ENCODE peak calls at places on chromosomes 1 and 21, in eight cellular contexts. V is aorta, F is hepatocyte, G is heart left ventricle, S is mesenchymal stem cell, I is right cardiac atrium, J is stomach, P is A549. Q is an unnamed sample.

GRCh38 chr21:19853709-19854575 is 1144.3 kb upstream of the NCAM2 start:
- DNase-seq in F (peak; percentile 5), V (no peak), P (no peak), G (no peak), I (no peak), S (no peak), J (no peak), Q (no peak)

GRCh38 chr1:84037758-84038611 is 39.1 kb upstream of the TTLL7 start:
- DNase-seq in P (no peak), I (no peak), F (no peak), S (no peak), V (no peak), G (no peak), J (no peak), Q (no peak)

GRCh38 chr1:42730988-42731387 is 9.0 kb downstream of the CLDN19 start:
- DNase-seq in J (no peak), S (no peak), I (no peak), V (no peak), F (no peak), G (no peak), P (no peak), Q (no peak)

GRCh38 chr1:41936107-41936506 is 17.4 kb upstream of the HIVEP3 start:
- DNase-seq in P (no peak), V (no peak), F (no peak), J (no peak), S (peak; percentile 32), G (no peak), I (no peak), Q (no peak)

GRCh38 chr1:246647513-246647912 is 76.7 kb upstream of the SCCPDH start:
- DNase-seq in S (peak; percentile 52), G (no peak), J (no peak), I (no peak), V (no peak), P (no peak), F (no peak), Q (no peak)

GRCh38 chr1:18955442-18956188 is 861 bp downstream of the IFFO2 start:
- DNase-seq in G (peak; percentile 36), S (peak; percentile 34), F (peak; percentile 70), V (no peak), J (peak; percentile 55), I (peak; percentile 46), P (no peak), Q (peak; percentile 74)

GRCh38 chr1:230754831-230755230 is 7.6 kb downstream of the CAPN9 start:
- DNase-seq in P (no peak), J (peak; percentile 80), G (peak; percentile 54), I (peak; percentile 58), V (peak; percentile 67), F (no peak), S (peak; percentile 68), Q (no peak)

GRCh38 chr1:235079443-235079967 is 49.1 kb downstream of the TOMM20 start:
- DNase-seq in P (peak; percentile 49), J (peak; percentile 95), G (no peak), V (peak; percentile 45), S (peak; percentile 49), F (peak; percentile 77), I (no peak), Q (peak; percentile 36)

GRCh38 chr1:240515505-240515904 is 96.5 kb downstream of the GREM2 start:
- DNase-seq in V (no peak), I (no peak), F (no peak), G (no peak), P (no peak), J (no peak), S (peak; percentile 24), Q (no peak)

GRCh38 chr1:235295902-235296350 is 32.1 kb downstream of the ARID4B start:
- DNase-seq in V (no peak), S (peak; percentile 26), J (peak; percentile 80), P (no peak), G (no peak), F (peak; percentile 13), I (no peak), Q (no peak)

GRCh38 chr1:161427733-161428516 is 60.2 kb upstream of the CFAP126 start:
- DNase-seq in G (no peak), I (no peak), P (peak; percentile 51), J (no peak), S (peak; percentile 60), V (no peak), F (peak; percentile 63), Q (no peak)

GRCh38 chr1:26574690-26575349 is 45.3 kb downstream of the RPS6KA1 start:
- DNase-seq in F (no peak), J (no peak), P (no peak), S (no peak), I (peak; percentile 37), G (no peak), V (peak; percentile 54), Q (peak; percentile 61)

DNA sequence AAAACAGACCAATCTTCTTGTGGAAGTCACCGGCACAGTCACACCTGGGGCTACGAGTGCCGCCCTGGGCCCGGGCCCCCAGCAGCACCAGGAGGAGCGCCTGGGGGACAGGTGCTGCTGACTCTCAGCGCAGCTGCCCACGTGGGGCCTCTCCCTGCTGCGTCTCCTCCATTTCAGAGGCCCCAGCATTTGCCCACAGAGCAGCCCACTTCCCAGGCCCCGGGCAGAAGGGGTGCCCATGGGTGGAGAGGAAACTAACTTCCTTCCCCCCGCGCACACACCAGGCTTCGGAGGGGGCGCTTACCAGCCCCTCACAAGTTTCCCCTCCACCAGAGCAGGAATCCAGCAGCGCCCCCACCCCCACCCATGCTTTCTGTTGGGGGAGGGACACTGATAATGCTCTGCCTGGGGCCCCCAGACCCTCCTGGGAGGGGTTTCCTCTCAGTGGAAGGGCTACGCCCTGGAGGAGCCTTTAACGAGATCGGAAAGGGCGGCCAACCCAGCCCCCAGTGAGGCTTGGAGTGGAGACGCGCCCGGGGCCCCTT is 440 bp downstream of the TNFRSF25 start:
- DNase-seq in P (no peak), S (no peak), J (no peak), I (no peak), G (no peak), V (no peak), F (no peak), Q (no peak)
- H3K4me1 ChIP-seq in P (no peaks in the 10 kb centered on the region), S (peaks cover 2% of the 10 kb centered on the region), J (peaks cover 25% of the 10 kb centered on the region), I (no peaks in the 10 kb centered on the region), G (peaks cover 14% of the 10 kb centered on the region), V (no peaks in the 10 kb centered on the region), F (no peaks in the 10 kb centered on the region), Q (no peaks in the 10 kb centered on the region)

GRCh38 chr1:21349693-21350092 is 59.4 kb upstream of the ECE1 start:
- DNase-seq in P (no peak), I (no peak), F (no peak), G (no peak), V (no peak), J (no peak), S (no peak), Q (no peak)
- H3K4me3 ChIP-seq in P (no peak overlapping the region), I (no peak overlapping the region), F (no peak overlapping the region), G (no peak overlapping the region), V (no peak overlapping the region), J (no peak overlapping the region), S (no peak overlapping the region), Q (no peak overlapping the region)

DNA sequence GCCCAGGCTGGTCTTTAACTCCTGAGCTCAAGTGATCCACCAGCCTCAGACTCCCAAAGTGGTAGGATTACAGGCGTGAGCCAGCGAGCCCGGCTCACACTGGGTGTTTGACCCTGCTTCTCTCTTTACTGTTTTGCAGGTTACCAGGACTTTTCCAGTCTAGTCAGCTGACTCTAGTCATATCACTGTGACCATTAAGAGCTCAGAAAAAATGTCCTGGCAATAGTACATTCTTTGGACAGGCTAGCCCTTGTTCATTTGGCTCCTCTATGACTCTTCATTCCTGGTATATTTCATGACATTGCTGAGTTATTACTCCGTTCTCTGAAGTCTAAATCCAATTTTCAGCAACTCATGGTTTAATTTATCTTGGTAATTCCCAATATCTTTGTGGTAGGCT is 8.0 kb upstream of the CA6 start:
- DNase-seq in F (no peak), G (no peak), V (no peak), S (no peak), P (no peak), J (no peak), I (no peak), Q (no peak)
- H3K27ac ChIP-seq in F (no peak overlapping the region), G (peak overlapping the region; percentile 39), V (no peak overlapping the region), S (no peak overlapping the region), P (no peak overlapping the region), J (no peak overlapping the region), I (no peak overlapping the region), Q (no peak overlapping the region)

GRCh38 chr1:188371295-188371806 is 1542.6 kb downstream of the PLA2G4A start:
- DNase-seq in V (no peak), P (no peak), F (no peak), I (no peak), G (no peak), S (no peak), J (no peak), Q (no peak)

GRCh38 chr1:188367669-188368068 is 1538.9 kb downstream of the PLA2G4A start:
- DNase-seq in P (no peak), G (no peak), I (no peak), F (no peak), J (no peak), V (no peak), S (no peak), Q (no peak)

GRCh38 chr1:188372821-188373220 is 1544.1 kb downstream of the PLA2G4A start:
- DNase-seq in G (no peak), V (no peak), S (no peak), J (no peak), I (no peak), F (no peak), P (no peak), Q (no peak)
- H3K4me1 ChIP-seq in G (no peaks in the 10 kb centered on the region), V (no peaks in the 10 kb centered on the region), S (no peaks in the 10 kb centered on the region), J (no peaks in the 10 kb centered on the region), I (no peaks in the 10 kb centered on the region), F (no peaks in the 10 kb centered on the region), P (peaks cover under 1% of the 10 kb centered on the region), Q (no peaks in the 10 kb centered on the region)

GRCh38 chr1:21509351-21510112 is at the start of gene ALPL:
- DNase-seq in I (peak; percentile 33), V (no peak), G (no peak), P (no peak), J (no peak), S (no peak), F (no peak), Q (no peak)

GRCh38 chr1:21506804-21507203 is 2.4 kb upstream of the ALPL start:
- DNase-seq in I (no peak), P (no peak), V (no peak), J (no peak), S (no peak), G (no peak), F (no peak), Q (no peak)

GRCh38 chr1:21507511-21508270 is 1.5 kb upstream of the ALPL start:
- DNase-seq in G (no peak), J (no peak), I (no peak), P (no peak), V (no peak), F (no peak), S (no peak), Q (no peak)

GRCh38 chr1:21510113-21510493 is 880 bp downstream of the ALPL start:
- DNase-seq in J (no peak), S (no peak), I (no peak), P (no peak), F (no peak), V (no peak), G (no peak), Q (no peak)

GRCh38 chr1:21508580-21509350 is 458 bp upstream of the ALPL start:
- DNase-seq in S (peak; percentile 55), F (peak; percentile 90), V (peak; percentile 66), G (peak; percentile 68), J (peak; percentile 76), P (peak; percentile 62), I (peak; percentile 79), Q (peak; percentile 72)
- H3K4me3 ChIP-seq in S (peak overlapping the region; percentile 75), F (no peak overlapping the region), V (no peak overlapping the region), G (peak overlapping the region; percentile 34), J (peak overlapping the region; percentile 33), P (peak overlapping the region; percentile 41), I (peak overlapping the region; percentile 43), Q (peak overlapping the region; percentile 45)

Q was measured in psoas muscle.